ENCODE peak calls at places on chromosomes 12 and 14, in ten cellular contexts. L, K, A, Z, O, U, H, V, X and Y are unnamed samples.

GRCh38 chr12:109952873-109953272 is 43.3 kb downstream of the GIT2 start:
- DNase-seq in L (no peak), K (no peak), A (no peak), Z (no peak), O (no peak), U (no peak), H (no peak), V (no peak), X (no peak), Y (no peak)

GRCh38 chr14:91380610-91381371 is 36.8 kb downstream of the CCDC88C start:
- DNase-seq in L (no peak), K (no peak), A (no peak), Z (no peak), O (no peak), U (no peak), H (no peak), V (no peak), X (peak), Y (no peak)

GRCh38 chr12:30988887-30989286 is 62.3 kb downstream of the TSPAN11 start:
- DNase-seq in L (no peak), K (no peak), A (no peak), Z (no peak), O (no peak), U (no peak), H (no peak), V (peak), X (no peak), Y (no peak)

GRCh38 chr14:68955164-68955921 is 23.8 kb downstream of the ACTN1 start:
- DNase-seq in L (no peak), K (no peak), A (no peak), Z (peak), O (no peak), U (no peak), H (peak), V (peak), X (no peak), Y (no peak)

GRCh38 chr12:60977966-60978365 is 1282.2 kb upstream of the USP15 start:
- DNase-seq in L (no peak), K (no peak), A (no peak), Z (no peak), O (no peak), U (no peak), H (no peak), V (no peak), X (no peak), Y (no peak)

GRCh38 chr14:87873741-87874140 is 119.2 kb downstream of the GALC start:
- DNase-seq in L (no peak), K (no peak), A (no peak), Z (no peak), O (no peak), U (no peak), H (peak), V (no peak), X (no peak), Y (no peak)

GRCh38 chr12:6644903-6645302 is 2.3 kb downstream of the ACRBP start:
- DNase-seq in L (no peak), K (no peak), A (no peak), Z (no peak), O (no peak), U (no peak), H (no peak), V (peak), X (no peak), Y (no peak)

GRCh38 chr12:112855375-112855774 is 51.4 kb upstream of the OAS1 start:
- DNase-seq in L (no peak), K (no peak), A (no peak), Z (no peak), O (peak), U (no peak), H (peak), V (no peak), X (no peak), Y (peak)

GRCh38 chr12:123602651-123603195 is 824 bp downstream of the DDX55 start:
- DNase-seq in L (no peak), K (no peak), A (no peak), Z (no peak), O (no peak), U (no peak), H (peak), V (no peak), X (no peak), Y (no peak)